ENCODE peak calls at places on chromosomes 11 and 22, in five cellular contexts. E is cardiac muscle cell; M is transverse colon; O is CD4-positive, alpha-beta T cell; D is endodermal cell. F is an unnamed sample. For H3K9me3, the result is how much of the 10 kb centered on the place peaks cover.

GRCh38 chr22:46652081-46652929 is 32.1 kb downstream of the GRAMD4 start:
- DNase-seq in E (peak), M (peak), O (no peak), D (no peak), F (no peak)

GRCh38 chr22:36088292-36088691 is 59.7 kb upstream of the RBFOX2 start:
- DNase-seq in E (no peak), M (no peak), O (no peak), D (no peak), F (no peak)

GRCh38 chr11:117827521-117828511 is 3.3 kb upstream of the FXYD2 start:
- DNase-seq in E (no peak), M (peak), O (no peak), D (peak), F (peak)

GRCh38 chr22:35315141-35315854 is 15.6 kb downstream of the TOM1 start:
- DNase-seq in E (no peak), M (no peak), O (no peak), D (no peak), F (no peak)

GRCh38 chr11:33668468-33668825 is 32.2 kb downstream of the C11orf91 start:
- DNase-seq in E (no peak), M (no peak), O (no peak), D (no peak), F (peak)

GRCh38 chr11:47983464-47984397 is 3.4 kb downstream of the PTPRJ start:
- DNase-seq in E (peak), M (no peak), O (no peak), D (no peak), F (peak)

GRCh38 chr11:119389611-119390254 is 8.2 kb upstream of the USP2 start:
- DNase-seq in E (no peak), M (no peak), O (no peak), D (peak), F (no peak)

GRCh38 chr11:125072210-125072960 is 9.3 kb downstream of the SLC37A2 start:
- DNase-seq in E (no peak), M (peak), O (no peak), D (peak), F (no peak)

GRCh38 chr22:31538815-31539214 is 42.5 kb downstream of the SFI1 start:
- DNase-seq in E (no peak), M (no peak), O (no peak), D (no peak), F (no peak)

GRCh38 chr11:57942808-57943207 is 80.9 kb upstream of the OR9Q1 start:
- DNase-seq in E (no peak), M (no peak), O (no peak), D (no peak), F (no peak)

GRCh38 chr11:76288166-76288978 is 82.1 kb upstream of the WNT11 start:
- DNase-seq in E (no peak), M (no peak), O (no peak), D (no peak), F (no peak)

GRCh38 chr22:11598492-11599440 is 3929.2 kb upstream of the OR11H1 start:
- DNase-seq in E (no peak), M (no peak), O (no peak), D (no peak), F (no peak)
- H3K9me3 ChIP-seq in E (under half), M (half or more), O (under half), D (under half), F (under half)

DNA sequence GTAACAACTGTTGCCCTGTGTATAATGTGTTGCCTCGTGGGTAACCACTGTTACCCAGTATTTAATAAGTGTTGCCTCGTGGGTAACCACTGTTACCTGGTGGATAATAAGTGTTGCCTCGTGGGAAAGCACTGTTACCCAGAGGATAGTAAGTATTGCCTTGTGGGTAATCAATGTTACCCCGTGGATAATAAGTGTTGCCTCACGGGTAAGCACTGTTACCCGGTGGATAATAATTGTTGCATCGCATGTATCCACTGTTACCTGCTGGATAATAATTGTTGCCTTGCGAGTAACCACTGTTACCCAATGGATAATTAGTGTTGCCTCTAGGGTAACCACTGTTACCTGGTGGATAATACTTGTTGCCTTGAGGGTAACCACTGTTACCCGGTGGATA is 17.1 kb upstream of the NXPE4 start:
- DNase-seq in E (no peak), M (no peak), O (no peak), D (no peak), F (no peak)
- H3K9me3 ChIP-seq in E (under half), M (under half), O (under half), D (half or more), F (under half)

GRCh38 chr22:24486501-24486921 is 8.6 kb upstream of the UPB1 start:
- DNase-seq in E (peak), M (no peak), O (no peak), D (no peak), F (no peak)
- H3K9me3 ChIP-seq in E (under half), M (under half), O (under half), D (under half), F (under half)

DNA sequence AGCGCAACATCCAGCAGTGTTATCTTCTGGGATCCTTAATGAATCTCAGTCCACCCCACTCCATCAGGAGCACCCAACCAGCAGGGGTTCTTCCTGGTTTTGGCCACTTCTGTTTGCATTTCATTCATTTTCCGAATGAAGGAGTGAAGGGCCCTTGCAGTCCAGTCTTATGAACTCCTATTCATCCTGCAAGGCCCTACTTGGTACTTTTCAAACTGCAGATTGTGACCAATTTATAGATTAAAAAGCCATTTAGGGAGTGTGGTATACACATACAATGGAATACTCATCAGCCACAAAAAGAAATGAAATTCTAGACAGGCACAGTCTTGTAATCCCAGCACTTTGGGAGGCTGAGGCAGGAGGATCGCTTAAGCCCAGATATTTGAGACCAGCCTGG is 10.2 kb upstream of the MN1 start:
- DNase-seq in E (no peak), M (no peak), O (no peak), D (no peak), F (no peak)
- H3K9me3 ChIP-seq in E (under half), M (under half), O (under half), D (under half), F (under half)

GRCh38 chr11:62678770-62679696 is at the start of gene UBXN1:
- DNase-seq in E (peak), M (peak), O (peak), D (peak), F (peak)

GRCh38 chr11:62676698-62677097 is 2.2 kb downstream of the UBXN1 start:
- DNase-seq in E (no peak), M (no peak), O (no peak), D (peak), F (no peak)

GRCh38 chr11:62677709-62678108 is 1.2 kb downstream of the UBXN1 start:
- DNase-seq in E (no peak), M (no peak), O (no peak), D (no peak), F (no peak)

GRCh38 chr11:62677160-62677559 is 1.7 kb downstream of the UBXN1 start:
- DNase-seq in E (no peak), M (no peak), O (no peak), D (no peak), F (no peak)

DNA sequence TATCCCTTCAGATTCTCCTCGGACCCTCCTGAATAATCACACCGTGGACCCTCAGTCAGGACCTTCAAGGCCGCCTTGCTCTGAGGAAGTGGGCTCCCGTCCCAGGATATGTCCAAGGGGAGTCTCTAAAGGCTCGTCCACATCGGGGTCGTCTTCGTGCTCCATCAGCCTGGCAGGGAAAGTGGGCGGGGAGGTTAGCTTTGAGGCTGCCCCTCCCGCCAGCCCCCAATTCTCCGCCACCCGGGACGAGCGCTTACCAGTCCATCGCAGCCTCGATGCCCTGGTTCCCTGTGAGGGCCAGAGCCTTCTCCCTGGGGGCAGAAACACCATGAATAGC is 472 bp downstream of the UBXN1 start:
- DNase-seq in E (no peak), M (no peak), O (no peak), D (no peak), F (no peak)
- H3K9me3 ChIP-seq in E (under half), M (under half), O (under half), D (under half), F (under half)

DNA sequence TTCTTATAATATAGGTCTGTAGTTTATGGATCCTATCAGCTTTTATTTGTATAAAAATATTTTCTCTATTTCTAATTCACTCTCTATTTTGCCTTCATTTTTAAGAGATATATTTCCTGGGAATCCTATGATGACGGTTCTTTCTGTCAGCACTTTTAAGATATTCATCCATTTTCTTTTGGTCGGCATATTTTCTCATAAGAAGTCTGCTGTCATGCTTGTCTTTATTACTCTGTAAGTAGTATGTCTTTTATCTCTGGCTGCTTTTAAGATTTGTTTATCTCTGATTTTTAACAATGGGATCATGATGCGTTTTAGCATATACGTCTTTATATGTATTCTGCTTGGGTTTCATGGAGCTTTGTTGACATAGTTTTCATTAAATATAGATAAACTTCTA is 175.5 kb downstream of the SNX19 start:
- DNase-seq in E (no peak), M (no peak), O (no peak), D (no peak), F (no peak)
- H3K9me3 ChIP-seq in E (under half), M (under half), O (under half), D (under half), F (under half)

GRCh38 chr22:49229483-49230193 is 598.0 kb downstream of the BRD1 start:
- DNase-seq in E (no peak), M (no peak), O (no peak), D (no peak), F (no peak)

GRCh38 chr22:49233507-49234100 is 594.1 kb downstream of the BRD1 start:
- DNase-seq in E (no peak), M (no peak), O (no peak), D (no peak), F (no peak)

GRCh38 chr22:49232319-49233067 is 595.2 kb downstream of the BRD1 start:
- DNase-seq in E (no peak), M (no peak), O (no peak), D (no peak), F (no peak)

GRCh38 chr22:49228431-49229037 is 599.1 kb downstream of the BRD1 start:
- DNase-seq in E (no peak), M (no peak), O (no peak), D (peak), F (no peak)

DNA sequence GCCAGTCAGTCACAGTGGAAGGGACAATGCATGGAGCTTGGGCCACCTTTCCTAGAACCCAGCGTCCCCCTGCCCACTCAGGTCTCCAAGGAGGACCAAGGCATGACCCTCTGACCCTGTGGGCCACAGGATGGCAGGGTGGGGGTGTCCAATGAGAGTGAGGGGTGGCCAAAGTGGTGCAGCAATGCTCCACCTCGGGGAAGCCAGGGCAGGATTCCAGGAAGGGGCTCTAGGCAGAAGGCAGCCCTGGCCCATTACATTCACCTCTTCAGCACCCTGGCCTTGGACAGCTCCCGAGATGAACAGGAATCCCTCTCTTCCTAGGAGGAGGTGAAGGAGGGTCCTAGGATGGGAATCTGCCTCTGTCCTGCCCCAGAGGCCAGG is 597.5 kb downstream of the BRD1 start:
- DNase-seq in E (no peak), M (no peak), O (no peak), D (peak), F (peak)
- H3K9me3 ChIP-seq in E (under half), M (under half), O (under half), D (under half), F (under half)

GRCh38 chr22:47727656-47728055 is 965.2 kb downstream of the TBC1D22A start:
- DNase-seq in E (no peak), M (no peak), O (no peak), D (no peak), F (no peak)
- H3K9me3 ChIP-seq in E (under half), M (under half), O (under half), D (under half), F (under half)

F was measured in HAP-1.